ENCODE peak calls at places on chromosome 13, in eight cellular contexts. L is upper lobe of left lung, G is tibial nerve, H is sigmoid colon, W is HCT116, E is heart left ventricle, U is right lobe of liver, A is Peyer's patch. Z is an unnamed sample.
A peak's percentile ranks its signal among the peaks of the same experiment; 100 is the strongest.

GRCh38 chr13:25494708-25495411 is 123.1 kb downstream of the ATP8A2 start:
- DNase-seq in L (no peak), U (no peak), A (no peak), W (no peak), H (no peak), E (no peak), G (no peak), Z (no peak)

GRCh38 chr13:95155504-95155903 is 145.7 kb downstream of the ABCC4 start:
- DNase-seq in E (no peak), A (no peak), U (no peak), L (no peak), G (no peak), W (no peak), H (no peak), Z (no peak)

GRCh38 chr13:98905199-98905598 is 72.7 kb downstream of the DOCK9 start:
- DNase-seq in W (no peak), G (no peak), E (no peak), L (no peak), H (no peak), A (no peak), U (no peak), Z (no peak)

GRCh38 chr13:50626031-50626643 is 217.4 kb downstream of the DLEU7 start:
- DNase-seq in L (peak; percentile 38), U (no peak), G (no peak), A (no peak), H (no peak), E (no peak), W (no peak), Z (peak; percentile 26)

GRCh38 chr13:24834902-24835510 is 71.0 kb downstream of the RNF17 start:
- DNase-seq in H (no peak), L (no peak), W (no peak), G (no peak), E (no peak), U (no peak), A (no peak), Z (no peak)

GRCh38 chr13:99746857-99747710 is 224.5 kb downstream of the ZIC5 start:
- DNase-seq in W (no peak), U (no peak), A (no peak), E (no peak), L (no peak), H (no peak), G (no peak), Z (no peak)

GRCh38 chr13:77105051-77105450 is 78.1 kb upstream of the FBXL3 start:
- DNase-seq in U (no peak), A (no peak), E (no peak), H (no peak), L (no peak), G (no peak), W (no peak), Z (no peak)

GRCh38 chr13:36275190-36276002 is 22.2 kb downstream of the CCDC169 start:
- DNase-seq in E (no peak), L (no peak), H (no peak), W (no peak), U (no peak), A (no peak), G (no peak), Z (peak; percentile 25)

GRCh38 chr13:26222523-26223046 is 471 bp upstream of the RNF6 start:
- DNase-seq in L (no peak), U (no peak), E (no peak), G (no peak), H (no peak), W (no peak), A (no peak), Z (no peak)

GRCh38 chr13:69948016-69948415 is 159.6 kb upstream of the ATXN8OS start:
- DNase-seq in G (no peak), L (no peak), E (no peak), W (no peak), H (no peak), A (no peak), U (no peak), Z (no peak)

GRCh38 chr13:59531571-59532091 is 632.1 kb downstream of the DIAPH3 start:
- DNase-seq in U (peak; percentile 81), L (peak; percentile 62), A (no peak), E (peak; percentile 87), H (peak; percentile 88), G (peak; percentile 72), W (peak; percentile 6), Z (peak; percentile 78)

GRCh38 chr13:97278395-97279078 is 56.4 kb downstream of the MBNL2 start:
- DNase-seq in L (no peak), A (no peak), H (no peak), U (no peak), E (no peak), G (no peak), W (no peak), Z (no peak)

GRCh38 chr13:97327521-97328221 is 105.5 kb downstream of the MBNL2 start:
- DNase-seq in W (no peak), H (no peak), E (no peak), A (no peak), L (no peak), U (no peak), G (no peak), Z (peak; percentile 57)

GRCh38 chr13:113298001-113298945 is 1.2 kb downstream of the LAMP1 start:
- DNase-seq in H (no peak), U (no peak), A (no peak), G (no peak), W (no peak), L (no peak), E (no peak), Z (no peak)

GRCh38 chr13:39263033-39263432 is 224.8 kb downstream of the NHLRC3 start:
- DNase-seq in U (peak; percentile 23), W (peak; percentile 24), H (no peak), E (no peak), A (no peak), L (no peak), G (peak; percentile 43), Z (peak; percentile 60)

GRCh38 chr13:98301721-98302120 is 124.7 kb upstream of the RNF113B start:
- DNase-seq in L (no peak), A (no peak), U (no peak), W (no peak), G (no peak), E (no peak), H (no peak), Z (no peak)

GRCh38 chr13:23666576-23666975 is 96.4 kb downstream of the TNFRSF19 start:
- DNase-seq in E (no peak), H (no peak), L (no peak), A (no peak), U (no peak), W (no peak), G (no peak), Z (no peak)

GRCh38 chr13:60090579-60090978 is 73.1 kb downstream of the DIAPH3 start:
- DNase-seq in U (no peak), E (no peak), H (no peak), A (no peak), L (no peak), G (no peak), W (no peak), Z (no peak)

GRCh38 chr13:110874508-110874960 is 40.3 kb downstream of the ANKRD10 start:
- DNase-seq in A (peak; percentile 86), U (peak; percentile 85), G (peak; percentile 78), L (peak; percentile 84), H (peak; percentile 93), W (peak; percentile 39), E (peak; percentile 92), Z (peak; percentile 91)
- TF ChIP-seq POLR2A in A (no peak), U (no peak), G (no peak), L (no peak), H (no peak), W (no peak), E (no peak), Z (no peak)

GRCh38 chr13:21221268-21221667 is 44.8 kb downstream of the MRPL57 start:
- DNase-seq in L (no peak), W (no peak), G (no peak), A (no peak), U (no peak), E (no peak), H (no peak), Z (no peak)

GRCh38 chr13:21218351-21219043 is 42.0 kb downstream of the MRPL57 start:
- DNase-seq in L (no peak), U (no peak), W (no peak), E (no peak), H (no peak), G (no peak), A (no peak), Z (no peak)

GRCh38 chr13:21219044-21219381 is 42.6 kb downstream of the MRPL57 start:
- DNase-seq in A (no peak), L (no peak), G (no peak), W (no peak), U (no peak), H (no peak), E (no peak), Z (no peak)

GRCh38 chr13:21212138-21212775 is 35.8 kb downstream of the MRPL57 start:
- DNase-seq in W (no peak), L (no peak), H (no peak), U (no peak), G (no peak), A (no peak), E (no peak), Z (no peak)

DNA sequence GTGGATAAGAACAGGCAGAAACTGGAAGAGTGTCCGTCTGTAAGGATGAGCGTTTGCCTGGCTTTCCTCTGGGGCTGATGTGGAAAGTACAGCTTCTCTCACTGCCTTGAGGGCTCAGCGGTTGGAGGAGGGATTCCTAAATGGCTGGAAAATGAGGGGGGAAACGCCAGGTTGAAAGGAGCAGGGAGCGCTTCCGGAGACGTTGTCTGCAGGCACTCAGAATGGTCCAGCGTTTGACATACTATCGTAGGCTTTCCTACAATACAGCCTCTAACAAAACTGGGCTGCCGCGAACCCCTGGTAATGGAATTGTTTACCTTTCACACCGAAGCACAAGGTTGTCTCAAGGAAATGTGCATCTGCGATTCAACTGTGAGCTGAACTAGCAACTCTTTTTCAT is 39.9 kb downstream of the MRPL57 start:
- DNase-seq in H (no peak), A (no peak), G (no peak), E (no peak), U (no peak), W (no peak), L (no peak), Z (no peak)
- H3K27me3 ChIP-seq in H (no peaks in the 10 kb centered on the region), A (no peaks in the 10 kb centered on the region), G (no peaks in the 10 kb centered on the region), E (no peaks in the 10 kb centered on the region), U (no peaks in the 10 kb centered on the region), W (no peaks in the 10 kb centered on the region), L (no peaks in the 10 kb centered on the region), Z (peaks cover 3% of the 10 kb centered on the region)

DNA sequence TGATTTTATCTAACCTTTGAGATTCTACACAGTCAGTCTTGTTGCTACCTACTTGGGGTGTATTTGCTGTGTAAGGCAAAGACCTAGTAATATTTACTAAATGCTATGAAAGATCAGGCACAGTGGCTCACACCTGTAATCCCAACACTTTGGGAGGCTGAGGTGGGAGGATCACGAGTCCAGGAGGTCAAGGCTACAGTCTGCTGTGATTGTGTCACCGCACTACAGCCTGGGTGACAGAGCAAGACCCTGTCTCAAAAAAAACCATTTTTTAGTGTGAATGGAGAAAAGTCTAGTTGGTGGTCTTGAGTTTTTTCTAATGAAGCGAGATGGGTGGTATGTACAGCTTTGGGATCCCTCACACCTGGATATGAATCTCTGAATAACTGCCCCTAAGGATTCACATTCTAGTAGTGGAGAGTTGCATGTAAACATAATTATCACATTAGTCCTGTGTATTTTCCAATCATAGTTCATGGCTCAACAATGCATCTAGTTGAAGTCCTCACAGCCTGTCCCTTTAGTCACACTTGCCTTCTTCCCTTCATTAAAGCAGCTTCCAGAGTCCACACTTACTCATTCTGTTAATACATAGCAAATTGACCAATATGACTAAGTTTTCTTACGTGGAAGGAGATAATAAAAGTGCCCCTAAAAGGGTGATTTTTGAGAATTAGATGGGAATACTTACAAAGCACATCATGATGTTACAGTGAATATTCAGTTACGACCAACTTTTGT is 7.4 kb downstream of the RPL21 start:
- DNase-seq in H (no peak), G (no peak), E (no peak), A (no peak), L (no peak), W (no peak), U (no peak), Z (no peak)
- TF ChIP-seq POLR2A in H (no peak), G (no peak), E (no peak), A (no peak), L (no peak), W (no peak), U (no peak), Z (no peak)

GRCh38 chr13:110121312-110122083 is 185.5 kb downstream of the COL4A1 start:
- DNase-seq in W (no peak), H (no peak), E (no peak), A (no peak), L (no peak), U (no peak), G (no peak), Z (no peak)
- H3K27me3 ChIP-seq in W (no peaks in the 10 kb centered on the region), H (peaks cover 2% of the 10 kb centered on the region), E (no peaks in the 10 kb centered on the region), A (no peaks in the 10 kb centered on the region), L (no peaks in the 10 kb centered on the region), U (peaks cover 4% of the 10 kb centered on the region), G (no peaks in the 10 kb centered on the region), Z (no peaks in the 10 kb centered on the region)